ENCODE peak calls at places on chromosomes 6 and 20, in nine cellular contexts. B, T, G, J, H, X, L, K and R are unnamed samples.

GRCh38 chr20:62508641-62509051 is 32.9 kb upstream of the GATA5 start:
- DNase-seq in T (no peak), G (no peak), X (no peak), L (no peak), J (no peak), K (peak; percentile 45), H (no peak), B (no peak), R (no peak)

GRCh38 chr20:4369798-4370124 is 351.9 kb upstream of the PRND start:
- DNase-seq in X (no peak), L (no peak), J (peak; percentile 59), H (no peak), G (peak; percentile 87), B (no peak), K (peak; percentile 72), T (no peak), R (no peak)

GRCh38 chr20:7940341-7940740 is at the start of gene HAO1:
- DNase-seq in X (no peak), K (no peak), T (no peak), L (no peak), B (no peak), J (no peak), H (no peak), G (no peak), R (no peak)

GRCh38 chr20:14344746-14345145 is 7.3 kb upstream of the FLRT3 start:
- DNase-seq in L (no peak), G (no peak), K (no peak), B (no peak), J (no peak), H (no peak), T (no peak), X (no peak), R (no peak)

GRCh38 chr6:56430629-56431600 is 183.5 kb upstream of the COL21A1 start:
- DNase-seq in J (no peak), K (no peak), T (no peak), G (no peak), H (no peak), L (no peak), X (no peak), B (no peak), R (no peak)

GRCh38 chr6:15301179-15302006 is 55.5 kb downstream of the JARID2 start:
- DNase-seq in L (no peak), T (no peak), X (no peak), K (no peak), G (no peak), B (no peak), J (no peak), H (no peak), R (no peak)

GRCh38 chr6:92126983-92127382 is 1292.4 kb downstream of the EPHA7 start:
- DNase-seq in J (no peak), B (no peak), X (no peak), H (no peak), L (no peak), G (no peak), K (no peak), T (no peak), R (no peak)

GRCh38 chr6:44004625-44005506 is 122.4 kb downstream of the MRPL14 start:
- DNase-seq in K (peak; percentile 32), X (peak; percentile 44), H (peak; percentile 7), B (no peak), G (peak; percentile 54), T (no peak), L (no peak), J (no peak), R (no peak)

GRCh38 chr6:88380083-88380482 is 213.9 kb upstream of the CNR1 start:
- DNase-seq in L (peak; percentile 52), J (no peak), G (no peak), X (peak; percentile 10), K (no peak), B (peak; percentile 77), T (no peak), H (peak; percentile 39), R (no peak)

GRCh38 chr6:68990313-68990712 is 355.2 kb downstream of the ADGRB3 start:
- DNase-seq in H (no peak), T (no peak), K (no peak), B (no peak), L (no peak), X (no peak), J (no peak), G (no peak), R (no peak)

GRCh38 chr6:97669191-97669651 is 386.2 kb upstream of the MMS22L start:
- DNase-seq in J (peak; percentile 26), K (no peak), X (no peak), L (no peak), T (no peak), G (peak; percentile 1), H (no peak), B (no peak), R (no peak)

GRCh38 chr6:135910943-135911618 is 59.6 kb downstream of the PDE7B start:
- DNase-seq in G (no peak), H (no peak), K (no peak), L (no peak), X (no peak), J (no peak), B (no peak), T (no peak), R (no peak)

GRCh38 chr20:8912731-8913130 is 156.2 kb upstream of the PLCB4 start:
- DNase-seq in G (no peak), L (peak; percentile 60), K (no peak), X (no peak), B (no peak), T (no peak), H (no peak), J (no peak), R (no peak)

GRCh38 chr6:4180653-4181255 is 45.4 kb upstream of the ECI2 start:
- DNase-seq in T (no peak), L (no peak), X (peak; percentile 53), B (no peak), K (no peak), H (no peak), J (no peak), G (no peak), R (no peak)

GRCh38 chr6:111184827-111185567 is 97.7 kb downstream of the SLC16A10 start:
- DNase-seq in G (peak; percentile 86), X (no peak), J (no peak), T (no peak), L (no peak), H (no peak), K (no peak), B (no peak), R (no peak)

GRCh38 chr20:58719258-58719657 is 26.7 kb downstream of the NPEPL1 start:
- DNase-seq in T (no peak), X (peak; percentile 1), G (no peak), L (no peak), K (peak; percentile 9), H (no peak), J (no peak), B (no peak), R (no peak)

GRCh38 chr6:168004945-168005344 is 7.5 kb downstream of the KIF25 start:
- DNase-seq in L (no peak), T (no peak), H (no peak), G (no peak), B (no peak), X (no peak), J (no peak), K (no peak), R (no peak)